ENCODE peak calls at places on chromosomes 6 and 20, in ten cellular contexts. K, C, M, D, Q, H, O, V, R and E are unnamed samples.

GRCh38 chr6:24228681-24229255 is 102.8 kb downstream of the NRSN1 start:
- DNase-seq in K (no peak), C (no peak), M (no peak), D (no peak), Q (peak; percentile 6), H (no peak), O (no peak), V (no peak), R (peak; percentile 95), E (no peak)

GRCh38 chr6:42692151-42692911 is 30.1 kb downstream of the PRPH2 start:
- DNase-seq in K (no peak), C (no peak), M (peak; percentile 88), D (no peak), Q (peak; percentile 80), H (no peak), O (no peak), V (no peak), R (peak; percentile 77), E (no peak)

GRCh38 chr20:31849306-31849930 is 4.0 kb upstream of the FOXS1 start:
- DNase-seq in K (no peak), C (no peak), M (no peak), D (peak; percentile 79), Q (no peak), H (no peak), O (no peak), V (no peak), R (no peak), E (no peak)

GRCh38 chr6:168124161-168124560 is 45.1 kb upstream of the FRMD1 start:
- DNase-seq in K (no peak), C (no peak), M (no peak), D (no peak), Q (no peak), H (no peak), O (no peak), V (no peak), R (no peak), E (no peak)

GRCh38 chr20:11912013-11912663 is 5.6 kb upstream of the BTBD3 start:
- DNase-seq in K (no peak), C (peak; percentile 15), M (peak; percentile 24), D (peak; percentile 43), Q (no peak), H (no peak), O (peak; percentile 22), V (no peak), R (peak; percentile 24), E (peak; percentile 13)

GRCh38 chr20:62104791-62105345 is 17.4 kb upstream of the LSM14B start:
- DNase-seq in K (no peak), C (no peak), M (no peak), D (peak; percentile 46), Q (peak; percentile 53), H (no peak), O (no peak), V (no peak), R (peak; percentile 58), E (no peak)

GRCh38 chr6:2111162-2111677 is 134.2 kb downstream of the GMDS start:
- DNase-seq in K (no peak), C (no peak), M (peak; percentile 90), D (no peak), Q (peak; percentile 45), H (no peak), O (peak; percentile 63), V (no peak), R (peak; percentile 90), E (peak; percentile 53)

GRCh38 chr6:37175332-37176267 is 5.6 kb downstream of the PIM1 start:
- DNase-seq in K (no peak), C (no peak), M (no peak), D (no peak), Q (no peak), H (no peak), O (peak; percentile 45), V (no peak), R (peak; percentile 21), E (peak; percentile 36)

GRCh38 chr20:11448554-11448953 is 469.1 kb upstream of the BTBD3 start:
- DNase-seq in K (no peak), C (no peak), M (no peak), D (no peak), Q (no peak), H (no peak), O (no peak), V (no peak), R (no peak), E (no peak)

GRCh38 chr20:58147628-58148370 is 80.7 kb downstream of the ANKRD60 start:
- DNase-seq in K (no peak), C (no peak), M (no peak), D (no peak), Q (no peak), H (no peak), O (no peak), V (no peak), R (no peak), E (no peak)

GRCh38 chr6:136274062-136274461 is 15.6 kb downstream of the BCLAF1 start:
- DNase-seq in K (no peak), C (no peak), M (no peak), D (no peak), Q (no peak), H (no peak), O (no peak), V (no peak), R (no peak), E (no peak)

GRCh38 chr6:41439524-41440418 is 104.4 kb downstream of the NCR2 start:
- DNase-seq in K (no peak), C (no peak), M (no peak), D (no peak), Q (no peak), H (no peak), O (peak; percentile 74), V (no peak), R (no peak), E (peak; percentile 84)

GRCh38 chr20:13644010-13644409 is 5.3 kb upstream of the TASP1 start:
- DNase-seq in K (no peak), C (no peak), M (no peak), D (no peak), Q (peak; percentile 20), H (no peak), O (no peak), V (no peak), R (peak; percentile 20), E (no peak)

GRCh38 chr6:82283771-82284420 is 36.4 kb upstream of the IBTK start:
- DNase-seq in K (no peak), C (peak; percentile 24), M (no peak), D (no peak), Q (no peak), H (no peak), O (no peak), V (no peak), R (no peak), E (no peak)

GRCh38 chr6:26159417-26160273 is 72.4 kb downstream of the HFE start:
- DNase-seq in K (no peak), C (no peak), M (peak; percentile 33), D (peak; percentile 37), Q (peak; percentile 58), H (no peak), O (peak; percentile 21), V (no peak), R (peak; percentile 41), E (no peak)

GRCh38 chr20:9038791-9039190 is 30.1 kb upstream of the PLCB4 start:
- DNase-seq in K (no peak), C (no peak), M (no peak), D (peak; percentile 24), Q (peak; percentile 75), H (no peak), O (no peak), V (no peak), R (peak; percentile 85), E (no peak)